ENCODE peak calls at places on chromosomes 3 and 15, in six cellular contexts. P is upper lobe of left lung, H is Panc1, K is HCT116, F is GM23338, G is HepG2. Z is an unnamed sample. For H3K4me1 and H3K36me3, the result is how much of the 10 kb centered on the place peaks cover.

GRCh38 chr3:185631108-185631507 is 45.0 kb downstream of the SENP2 start:
- ATAC-seq in P (no peak), H (peak), K (no peak), F (no peak), G (peak), Z (no peak)

GRCh38 chr15:54481819-54482218 is 503.6 kb downstream of the UNC13C start:
- ATAC-seq in P (peak), H (no peak), K (no peak), F (peak), G (no peak), Z (no peak)

GRCh38 chr15:39539466-39539865 is 41.4 kb upstream of the THBS1 start:
- ATAC-seq in P (no peak), H (no peak), K (no peak), F (no peak), G (no peak), Z (no peak)

GRCh38 chr3:128629936-128630335 is 20.7 kb downstream of the RPN1 start:
- ATAC-seq in P (no peak), H (no peak), K (no peak), F (no peak), G (no peak), Z (no peak)

GRCh38 chr3:177427540-177427939 is 230.3 kb upstream of the TBL1XR1 start:
- ATAC-seq in P (no peak), H (no peak), K (no peak), F (no peak), G (no peak), Z (no peak)

GRCh38 chr15:92832992-92833438 is 67.1 kb upstream of the CHD2 start:
- ATAC-seq in P (no peak), H (no peak), K (no peak), F (no peak), G (no peak), Z (peak)

GRCh38 chr15:98127612-98128011 is 167.1 kb downstream of the ARRDC4 start:
- ATAC-seq in P (no peak), H (no peak), K (no peak), F (no peak), G (no peak), Z (no peak)

GRCh38 chr3:242986-243706 is 46.6 kb downstream of the CHL1 start:
- ATAC-seq in P (peak), H (no peak), K (no peak), F (no peak), G (no peak), Z (peak)

GRCh38 chr15:70690491-70691281 is 72.7 kb downstream of the UACA start:
- ATAC-seq in P (no peak), H (no peak), K (no peak), F (no peak), G (no peak), Z (no peak)

GRCh38 chr15:43531018-43531667 is 13.7 kb downstream of the MAP1A start:
- ATAC-seq in P (peak), H (peak), K (no peak), F (peak), G (no peak), Z (no peak)

GRCh38 chr3:64067510-64068346 is 44.4 kb upstream of the PSMD6 start:
- ATAC-seq in P (peak), H (no peak), K (no peak), F (no peak), G (no peak), Z (peak)

GRCh38 chr15:66486887-66487286 is 10.7 kb downstream of the SNAPC5 start:
- ATAC-seq in P (no peak), H (no peak), K (no peak), F (no peak), G (no peak), Z (no peak)

GRCh38 chr3:58161435-58162398 is 49.1 kb downstream of the DNASE1L3 start:
- ATAC-seq in P (peak), H (peak), K (peak), F (no peak), G (no peak), Z (peak)

GRCh38 chr3:139906441-139906840 is 28.5 kb upstream of the CLSTN2 start:
- ATAC-seq in P (peak), H (peak), K (peak), F (no peak), G (no peak), Z (peak)

GRCh38 chr3:50195501-50196252 is 4.3 kb downstream of the GNAT1 start:
- ATAC-seq in P (no peak), H (no peak), K (peak), F (no peak), G (peak), Z (no peak)

GRCh38 chr3:183815565-183815943 is 9.8 kb downstream of the MAP6D1 start:
- ATAC-seq in P (no peak), H (no peak), K (no peak), F (peak), G (peak), Z (no peak)

GRCh38 chr3:183810643-183811594 is 14.5 kb downstream of the MAP6D1 start:
- ATAC-seq in P (no peak), H (no peak), K (no peak), F (no peak), G (no peak), Z (no peak)

GRCh38 chr3:183814240-183814639 is 11.1 kb downstream of the MAP6D1 start:
- ATAC-seq in P (no peak), H (no peak), K (no peak), F (no peak), G (no peak), Z (no peak)

GRCh38 chr3:183811638-183812037 is 13.7 kb downstream of the MAP6D1 start:
- ATAC-seq in P (no peak), H (no peak), K (no peak), F (no peak), G (no peak), Z (no peak)

GRCh38 chr3:183812746-183813445 is 12.5 kb downstream of the MAP6D1 start:
- ATAC-seq in P (no peak), H (no peak), K (no peak), F (no peak), G (no peak), Z (no peak)
- TF ChIP-seq POLR2AphosphoS5 in P (no peak), H (no peak), K (peak), F (no peak), G (no peak), Z (no peak)

GRCh38 chr3:112635674-112636073 is 5.3 kb downstream of the CCDC80 start:
- ATAC-seq in P (peak), H (no peak), K (no peak), F (no peak), G (no peak), Z (peak)
- H3K4me1 ChIP-seq in P (under half), H (under half), K (under half), F (half or more), G (under half), Z (under half)

GRCh38 chr15:57654136-57654845 is 52.2 kb upstream of the POLR2M start:
- ATAC-seq in P (peak), H (no peak), K (no peak), F (no peak), G (no peak), Z (peak)

GRCh38 chr15:57649138-57649537 is 57.4 kb upstream of the POLR2M start:
- ATAC-seq in P (no peak), H (no peak), K (no peak), F (no peak), G (no peak), Z (no peak)

GRCh38 chr15:57655087-57655486 is 51.4 kb upstream of the POLR2M start:
- ATAC-seq in P (no peak), H (no peak), K (no peak), F (no peak), G (peak), Z (no peak)

GRCh38 chr15:57652481-57652880 is 54.0 kb upstream of the POLR2M start:
- ATAC-seq in P (no peak), H (no peak), K (no peak), F (no peak), G (no peak), Z (no peak)

DNA sequence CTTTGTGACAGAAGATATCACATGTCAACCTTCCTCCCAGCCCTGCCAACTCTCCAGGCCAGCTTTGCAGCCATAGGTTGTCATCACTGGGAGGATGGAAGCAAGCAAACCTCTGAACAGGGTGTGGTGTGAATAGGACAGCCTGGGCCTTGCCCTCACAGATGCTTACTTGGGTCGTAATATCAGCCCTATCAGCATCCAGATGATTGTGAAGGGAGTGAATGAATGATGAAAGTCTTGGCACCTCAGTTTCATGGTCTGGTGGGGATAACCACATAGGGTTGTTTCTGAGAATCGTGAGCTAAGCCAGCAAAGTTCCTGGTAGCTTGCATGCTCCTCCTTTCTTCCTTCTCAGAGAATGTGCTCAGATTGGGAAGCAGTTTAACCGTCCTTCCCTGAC is 55.1 kb upstream of the POLR2M start:
- ATAC-seq in P (peak), H (no peak), K (no peak), F (no peak), G (no peak), Z (peak)
- H3K36me3 ChIP-seq in P (under half), H (under half), K (under half), F (under half), G (under half), Z (under half)

GRCh38 chr3:41094351-41094750 is 105.0 kb upstream of the CTNNB1 start:
- ATAC-seq in P (no peak), H (no peak), K (no peak), F (no peak), G (no peak), Z (no peak)
- TF ChIP-seq POLR2AphosphoS5 in P (no peak), H (no peak), K (no peak), F (no peak), G (no peak), Z (no peak)

GRCh38 chr3:9388142-9388541 is 9.3 kb upstream of the SETD5 start:
- ATAC-seq in P (no peak), H (no peak), K (no peak), F (no peak), G (no peak), Z (no peak)
- H3K4me1 ChIP-seq in P (under half), H (under half), K (under half), F (under half), G (under half), Z (under half)

GRCh38 chr3:66404903-66405700 is 95.7 kb downstream of the LRIG1 start:
- ATAC-seq in P (no peak), H (no peak), K (no peak), F (no peak), G (no peak), Z (no peak)
- H3K36me3 ChIP-seq in P (under half), H (under half), K (under half), F (under half), G (half or more), Z (under half)

Z was measured in gastroesophageal sphincter.